ENCODE peak calls at places on chromosomes 12 and 14, in six cellular contexts. W is PC-3, O is astrocyte, C is A549, X is mammary epithelial cell, K is GM23338. U is an unnamed sample.

GRCh38 chr14:103495854-103496253 is 26.8 kb downstream of the CKB start:
- DNase-seq in W (no peak), X (no peak), C (no peak), K (no peak), O (no peak), U (peak)

GRCh38 chr14:33711761-33712160 is 239.1 kb downstream of the EGLN3 start:
- DNase-seq in X (no peak), C (no peak), K (no peak), O (no peak), W (no peak), U (no peak)

GRCh38 chr14:94888108-94888507 is 118.2 kb upstream of the GSC start:
- DNase-seq in C (no peak), W (no peak), X (no peak), K (no peak), O (no peak), U (no peak)

GRCh38 chr14:104206281-104206904 is 68.0 kb downstream of the KIF26A start:
- DNase-seq in W (no peak), C (no peak), O (no peak), K (no peak), X (no peak), U (no peak)

GRCh38 chr14:63551338-63551737 is 8.2 kb upstream of the PPP2R5E start:
- DNase-seq in W (peak), K (no peak), X (peak), C (no peak), O (no peak), U (peak)

GRCh38 chr12:93541578-93542217 is 30.8 kb upstream of the SOCS2 start:
- DNase-seq in X (no peak), O (no peak), C (no peak), W (no peak), K (no peak), U (no peak)

GRCh38 chr12:2673966-2674810 is 120.6 kb upstream of the FKBP4 start:
- DNase-seq in X (no peak), K (peak), C (peak), W (no peak), O (no peak), U (peak)

GRCh38 chr12:3168775-3169221 is 91.6 kb downstream of the TSPAN9 start:
- DNase-seq in W (peak), K (no peak), O (peak), C (peak), X (peak), U (peak)

GRCh38 chr14:64845878-64846277 is 33.8 kb downstream of the SPTB start:
- DNase-seq in C (no peak), K (peak), W (no peak), X (no peak), O (peak), U (peak)

GRCh38 chr12:59820594-59821011 is 224.8 kb downstream of the SLC16A7 start:
- DNase-seq in C (no peak), X (no peak), K (no peak), W (no peak), O (peak), U (no peak)

GRCh38 chr12:52020539-52021336 is 14.0 kb downstream of the TAMALIN start:
- DNase-seq in X (no peak), C (peak), W (peak), O (no peak), K (peak), U (peak)

GRCh38 chr12:93191956-93192355 is 185.8 kb upstream of the NUDT4 start:
- DNase-seq in K (no peak), C (no peak), X (no peak), W (no peak), O (peak), U (no peak)

GRCh38 chr12:95418142-95418541 is 55.8 kb upstream of the METAP2 start:
- DNase-seq in K (no peak), O (no peak), C (no peak), X (no peak), W (no peak), U (no peak)

GRCh38 chr12:132424118-132424438 is 65.9 kb upstream of the FBRSL1 start:
- DNase-seq in W (no peak), K (no peak), X (no peak), C (no peak), O (no peak), U (no peak)

GRCh38 chr14:46053221-46053620 is 598.4 kb downstream of the RPL10L start:
- DNase-seq in W (peak), O (no peak), K (no peak), C (no peak), X (peak), U (no peak)

GRCh38 chr14:97298331-97298730 is 501.1 kb downstream of the VRK1 start:
- DNase-seq in X (no peak), O (no peak), C (peak), W (peak), K (peak), U (no peak)
- TF ChIP-seq CTCF in X (no peak), O (no peak), C (peak), W (peak), K (peak), U (no peak)

GRCh38 chr12:68349921-68350606 is 17.9 kb upstream of the MDM1 start:
- DNase-seq in C (no peak), O (no peak), K (no peak), X (no peak), W (peak), U (peak)
- H3K4me2 ChIP-seq in C (no peak), O (peak), K (no peak), X (no peak), W (peak), U (no peak)

GRCh38 chr12:58309806-58310205 is 368.4 kb downstream of the ATP23 start:
- DNase-seq in K (no peak), W (peak), C (no peak), O (no peak), X (peak), U (no peak)
- H3K27ac ChIP-seq in K (no peak), W (peak), C (peak), O (peak), X (peak), U (peak)

DNA sequence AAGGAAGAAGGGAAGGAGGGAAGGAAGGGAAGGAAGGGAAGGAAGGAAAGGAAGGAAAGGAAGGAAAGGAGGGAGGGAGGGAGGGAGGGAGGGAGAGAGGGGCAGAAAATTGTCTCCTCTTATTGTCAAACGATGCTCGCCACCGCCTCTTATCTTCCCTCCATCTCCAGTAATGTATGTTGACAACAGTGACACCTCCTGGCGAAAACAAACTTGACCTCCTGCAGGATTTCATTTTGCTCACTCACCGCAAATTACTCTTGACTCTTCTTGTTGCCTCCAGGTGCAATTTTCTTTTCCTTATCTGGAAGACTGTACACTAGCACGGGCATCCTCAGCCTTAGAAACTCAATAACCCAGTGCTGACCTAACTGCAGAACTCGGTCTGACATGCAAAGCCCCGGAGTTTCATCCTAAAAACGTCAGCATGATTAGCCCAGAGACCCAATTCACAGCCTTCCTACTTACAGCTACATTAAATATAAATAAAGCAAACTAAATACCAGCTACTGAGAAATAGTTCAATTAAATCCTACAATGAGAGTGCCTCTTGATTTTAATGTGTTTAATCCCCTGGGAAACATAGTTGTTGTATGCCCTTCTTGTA is 512.4 kb upstream of the TMPO start:
- DNase-seq in O (peak), K (peak), W (peak), X (peak), C (peak), U (no peak)
- TF ChIP-seq CTCF in O (peak), K (peak), W (peak), X (peak), C (peak), U (peak)

GRCh38 chr12:121202407-121203355 is 7.2 kb upstream of the P2RX4 start:
- DNase-seq in W (no peak), C (no peak), X (no peak), O (no peak), K (no peak), U (no peak)

GRCh38 chr12:121198949-121199348 is 11.0 kb upstream of the P2RX4 start:
- DNase-seq in C (no peak), O (no peak), K (no peak), X (no peak), W (no peak), U (no peak)

DNA sequence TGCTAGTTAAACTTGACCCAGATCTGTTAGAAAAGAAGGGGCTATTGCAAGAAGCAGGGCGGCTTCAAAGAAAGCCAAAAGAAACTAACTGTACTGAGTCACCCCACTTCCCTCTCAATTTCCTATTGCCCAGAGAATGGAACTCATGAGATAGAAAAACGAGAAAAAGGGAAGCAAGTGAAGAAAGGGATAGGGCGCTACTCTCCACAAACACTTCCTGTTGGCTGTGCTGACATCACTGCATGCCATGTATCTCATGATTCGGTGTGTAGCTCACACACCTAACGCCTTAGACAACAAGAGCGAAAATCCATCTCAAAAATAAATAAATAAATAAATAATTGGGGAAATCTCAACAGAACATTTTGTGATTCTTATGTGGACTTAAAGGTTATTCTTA is 13.0 kb upstream of the P2RX4 start:
- DNase-seq in W (no peak), X (no peak), C (no peak), O (peak), K (no peak), U (peak)
- H3K4me2 ChIP-seq in W (no peak), X (no peak), C (no peak), O (no peak), K (no peak), U (no peak)